ENCODE peak calls at places on chromosome 5, in seven cellular contexts. Y, T, N, R, W, H and A are unnamed samples.

GRCh38 chr5:63570752-63571151 is 391.5 kb downstream of the HTR1A start:
- DNase-seq in T (no peak), Y (no peak), R (no peak), W (no peak), N (no peak), H (no peak), A (no peak)

GRCh38 chr5:16540421-16540820 is 74.8 kb upstream of the ZNF622 start:
- DNase-seq in H (no peak), R (peak), Y (no peak), W (peak), N (peak), T (no peak), A (no peak)

GRCh38 chr5:141260458-141261237 is 15.5 kb downstream of the PCDHB15 start:
- DNase-seq in R (no peak), W (peak), Y (no peak), T (no peak), H (no peak), N (peak), A (no peak)

GRCh38 chr5:168651654-168652053 is 72.5 kb upstream of the PANK3 start:
- DNase-seq in W (peak), Y (no peak), T (no peak), H (no peak), R (peak), N (peak), A (no peak)

GRCh38 chr5:9356306-9356942 is 189.5 kb downstream of the SEMA5A start:
- DNase-seq in Y (no peak), R (no peak), W (peak), T (no peak), N (peak), H (no peak), A (no peak)

GRCh38 chr5:158606228-158606627 is 493.5 kb downstream of the EBF1 start:
- DNase-seq in W (no peak), Y (no peak), N (no peak), R (no peak), T (no peak), H (no peak), A (no peak)

GRCh38 chr5:6590581-6590980 is 42.3 kb downstream of the NSUN2 start:
- DNase-seq in Y (no peak), W (no peak), T (no peak), R (no peak), N (no peak), H (no peak), A (no peak)

GRCh38 chr5:150129813-150130492 is 25.7 kb downstream of the PDGFRB start:
- DNase-seq in T (no peak), W (peak), R (peak), H (peak), Y (peak), N (peak), A (peak)

GRCh38 chr5:36304095-36304494 is 2.4 kb upstream of the RANBP3L start:
- DNase-seq in Y (no peak), R (no peak), W (no peak), T (no peak), H (no peak), N (no peak), A (no peak)

GRCh38 chr5:103360475-103360874 is 101.9 kb downstream of the MACIR start:
- DNase-seq in N (no peak), W (no peak), T (no peak), H (no peak), Y (no peak), R (no peak), A (no peak)

GRCh38 chr5:148011407-148012124 is 52.2 kb upstream of the SPINK5 start:
- DNase-seq in N (peak), T (no peak), Y (no peak), H (no peak), W (peak), R (peak), A (peak)

GRCh38 chr5:10539685-10539998 is 24.2 kb upstream of the ANKRD33B start:
- DNase-seq in W (peak), H (no peak), N (no peak), Y (no peak), R (no peak), T (no peak), A (no peak)

GRCh38 chr5:120252839-120253238 is 211.3 kb upstream of the PRR16 start:
- DNase-seq in Y (no peak), N (peak), H (no peak), T (no peak), W (peak), R (no peak), A (no peak)

GRCh38 chr5:132776077-132776931 is 735 bp downstream of the SEPTIN8 start:
- DNase-seq in T (peak), N (no peak), W (no peak), Y (no peak), R (peak), H (peak), A (peak)

GRCh38 chr5:77990020-77990419 is 213.9 kb upstream of the TBCA start:
- DNase-seq in Y (no peak), T (no peak), N (no peak), H (no peak), W (no peak), R (no peak), A (no peak)

GRCh38 chr5:73170522-73170921 is 2.5 kb upstream of the TMEM174 start:
- DNase-seq in Y (no peak), N (peak), T (no peak), H (peak), W (peak), R (no peak), A (peak)

GRCh38 chr5:78007232-78007631 is 231.1 kb upstream of the TBCA start:
- DNase-seq in W (no peak), N (no peak), R (no peak), Y (no peak), T (no peak), H (no peak), A (no peak)

GRCh38 chr5:51389582-51390463 is 6.6 kb downstream of the ISL1 start:
- DNase-seq in T (peak), N (no peak), H (no peak), W (no peak), R (no peak), Y (no peak), A (no peak)